ENCODE peak calls at places on chromosomes 6 and 20, in seven cellular contexts. U is endothelial cell, L is sciatic nerve, C is left cardiac atrium, O is EH, Q is lung, V is Ammon's horn. Z is an unnamed sample.

GRCh38 chr6:12324741-12325140 is 34.6 kb downstream of the EDN1 start:
- DNase-seq in L (no peak), U (no peak), V (no peak), Q (no peak), O (peak; percentile 35), C (no peak), Z (no peak)

GRCh38 chr6:73180718-73181619 is 44.3 kb downstream of the KHDC1L start:
- DNase-seq in C (no peak), O (peak; percentile 82), U (no peak), Q (no peak), L (no peak), V (peak; percentile 78), Z (no peak)

GRCh38 chr6:136323431-136324112 is 33.9 kb upstream of the BCLAF1 start:
- DNase-seq in Q (no peak), L (no peak), V (peak; percentile 72), U (no peak), C (no peak), O (no peak), Z (peak; percentile 50)

GRCh38 chr20:62123450-62124118 is 1.3 kb downstream of the LSM14B start:
- DNase-seq in O (peak; percentile 38), Q (peak; percentile 39), U (no peak), V (no peak), L (no peak), C (no peak), Z (no peak)

GRCh38 chr6:79671605-79672266 is 40.6 kb downstream of the SH3BGRL2 start:
- DNase-seq in V (peak; percentile 33), U (no peak), O (no peak), L (no peak), Q (peak; percentile 79), C (peak; percentile 27), Z (no peak)

GRCh38 chr6:85124472-85125428 is 325.1 kb upstream of the NT5E start:
- DNase-seq in U (no peak), V (no peak), Q (no peak), C (no peak), L (no peak), O (peak; percentile 33), Z (no peak)

GRCh38 chr6:2536451-2536850 is 214.3 kb downstream of the MYLK4 start:
- DNase-seq in Q (no peak), L (no peak), C (no peak), O (no peak), V (no peak), U (no peak), Z (no peak)

GRCh38 chr20:3449319-3449718 is 21.5 kb upstream of the ATRN start:
- DNase-seq in O (no peak), Q (no peak), U (no peak), L (no peak), C (no peak), V (no peak), Z (no peak)

GRCh38 chr6:16540804-16541752 is 220.2 kb downstream of the ATXN1 start:
- DNase-seq in Q (no peak), V (no peak), U (no peak), L (peak; percentile 60), C (peak; percentile 39), O (peak; percentile 65), Z (peak; percentile 54)

GRCh38 chr20:18058661-18059467 is 1.1 kb upstream of the OVOL2 start:
- DNase-seq in U (peak; percentile 26), Q (peak; percentile 56), L (no peak), O (no peak), C (no peak), V (no peak), Z (no peak)

Z was measured in testis.